ENCODE peak calls at places on chromosomes 11 and 22, in four cellular contexts. W is mesenchymal stem cell, P is right cardiac atrium, B is small intestine. S is an unnamed sample. For H3K9me3, the result is how much of the 10 kb centered on the place peaks cover.

GRCh38 chr11:8317164-8317563 is 53.5 kb upstream of the LMO1 start:
- DNase-seq in P (no peak), W (no peak), B (no peak), S (no peak)

GRCh38 chr11:130202818-130203671 is 43.5 kb downstream of the ST14 start:
- DNase-seq in B (no peak), W (no peak), P (no peak), S (no peak)

GRCh38 chr11:10454902-10455631 is at the start of gene AMPD3:
- DNase-seq in W (peak), P (no peak), B (peak), S (no peak)

GRCh38 chr22:50190182-50190951 is 4.7 kb downstream of the TRABD start:
- DNase-seq in P (peak), B (peak), W (peak), S (peak)

GRCh38 chr11:2383823-2384722 is 7.0 kb downstream of the CD81 start:
- DNase-seq in W (no peak), P (peak), B (peak), S (peak)

GRCh38 chr11:36465449-36466163 is 44.5 kb downstream of the TRAF6 start:
- DNase-seq in W (peak), P (no peak), B (no peak), S (no peak)

GRCh38 chr11:70611166-70611565 is 212.8 kb downstream of the CTTN start:
- DNase-seq in B (peak), P (no peak), W (no peak), S (no peak)

GRCh38 chr11:69471329-69472052 is 10.0 kb upstream of the LINC01488 start:
- DNase-seq in W (no peak), P (peak), B (no peak), S (no peak)

GRCh38 chr11:74312321-74312720 is 881 bp upstream of the P4HA3 start:
- DNase-seq in P (no peak), W (no peak), B (no peak), S (no peak)

GRCh38 chr11:125315088-125315740 is 150.7 kb downstream of the PKNOX2 start:
- DNase-seq in B (peak), W (peak), P (peak), S (peak)

GRCh38 chr11:60953781-60954180 is 1.8 kb upstream of the SLC15A3 start:
- DNase-seq in W (peak), P (no peak), B (no peak), S (no peak)

GRCh38 chr22:17566776-17567175 is 3.5 kb downstream of the SLC25A18 start:
- DNase-seq in B (no peak), P (no peak), W (no peak), S (no peak)

GRCh38 chr11:47259178-47259977 is 1.6 kb downstream of the NR1H3 start:
- DNase-seq in W (peak), P (no peak), B (peak), S (peak)

GRCh38 chr11:1926156-1927031 is 6.9 kb downstream of the TNNT3 start:
- DNase-seq in B (no peak), W (no peak), P (peak), S (no peak)

GRCh38 chr11:111733009-111733408 is 33.2 kb downstream of the PPP2R1B start:
- DNase-seq in W (peak), B (no peak), P (peak), S (peak)

GRCh38 chr22:19687561-19688300 is 26.6 kb upstream of the SEPTIN5 start:
- DNase-seq in B (peak), P (no peak), W (no peak), S (no peak)

GRCh38 chr11:64078294-64078693 is 42.6 kb downstream of the FLRT1 start:
- DNase-seq in P (no peak), W (no peak), B (no peak), S (no peak)

GRCh38 chr11:89405629-89406028 is 85.5 kb downstream of the NOX4 start:
- DNase-seq in P (no peak), B (no peak), W (peak), S (no peak)

GRCh38 chr11:86606849-86607481 is 65.5 kb downstream of the ME3 start:
- DNase-seq in W (peak), P (no peak), B (no peak), S (no peak)

GRCh38 chr11:18115360-18116127 is 9.7 kb upstream of the SAAL1 start:
- DNase-seq in W (peak), B (peak), P (no peak), S (peak)

GRCh38 chr11:59187587-59187986 is 15.7 kb downstream of the DTX4 start:
- DNase-seq in P (peak), B (peak), W (peak), S (peak)

GRCh38 chr11:27904358-27905055 is 203.4 kb downstream of the KIF18A start:
- DNase-seq in P (no peak), W (peak), B (no peak), S (no peak)

GRCh38 chr22:31929126-31929928 is 15.0 kb upstream of the YWHAH start:
- DNase-seq in B (no peak), P (peak), W (peak), S (no peak)

GRCh38 chr11:43315966-43316365 is 4.2 kb downstream of the API5 start:
- DNase-seq in B (no peak), P (no peak), W (no peak), S (no peak)

GRCh38 chr22:25572708-25573161 is 8.3 kb downstream of the GRK3 start:
- DNase-seq in W (no peak), P (no peak), B (no peak), S (no peak)

GRCh38 chr22:47569389-47570299 is 807.2 kb downstream of the TBC1D22A start:
- DNase-seq in B (no peak), W (no peak), P (no peak), S (no peak)
- H3K9me3 ChIP-seq in B (under half), W (under half), P (under half), S (under half)

DNA sequence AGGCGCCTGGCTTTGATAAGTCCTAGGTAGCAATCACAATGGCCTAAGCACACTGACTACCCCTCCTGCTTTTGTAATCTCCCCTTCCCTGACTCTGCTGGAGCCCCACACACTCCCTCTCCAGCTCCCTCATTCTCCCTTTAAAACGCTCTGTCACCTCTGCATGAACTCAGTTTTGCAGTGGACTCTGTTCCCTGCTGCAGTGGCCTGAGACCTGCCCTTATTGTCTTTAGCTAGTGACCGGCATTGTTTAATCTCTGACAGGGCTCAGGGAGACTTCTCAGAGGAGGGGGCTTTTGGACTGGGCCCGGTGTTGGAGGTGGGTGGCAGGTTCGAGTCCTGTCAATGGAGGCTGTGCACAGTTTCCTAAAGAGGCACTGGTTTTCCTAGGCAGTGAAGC is 507.2 kb downstream of the TBC1D22A start:
- DNase-seq in P (no peak), B (no peak), W (no peak), S (no peak)
- H3K9me3 ChIP-seq in P (under half), B (under half), W (under half), S (under half)

GRCh38 chr11:98545544-98546175 is 475.1 kb upstream of the CNTN5 start:
- DNase-seq in W (no peak), P (no peak), B (no peak), S (no peak)
- H3K9me3 ChIP-seq in W (under half), P (under half), B (under half), S (under half)

GRCh38 chr22:33519140-33519973 is 400.9 kb downstream of the LARGE1 start:
- DNase-seq in B (peak), W (peak), P (no peak), S (peak)
- H3K9me3 ChIP-seq in B (under half), W (under half), P (under half), S (under half)

GRCh38 chr11:131966667-131967066 is 596.3 kb downstream of the NTM start:
- DNase-seq in B (no peak), W (no peak), P (no peak), S (no peak)
- H3K9me3 ChIP-seq in B (under half), W (under half), P (under half), S (under half)

GRCh38 chr11:316031-316701 is 2.3 kb downstream of the IFITM1 start:
- DNase-seq in B (no peak), W (peak), P (peak), S (peak)
- H3K9me3 ChIP-seq in B (under half), W (under half), P (under half), S (under half)

GRCh38 chr11:97963528-97964331 is 1057.0 kb upstream of the CNTN5 start:
- DNase-seq in W (peak), B (no peak), P (no peak), S (no peak)

GRCh38 chr11:97965849-97966646 is 1054.7 kb upstream of the CNTN5 start:
- DNase-seq in P (no peak), W (peak), B (no peak), S (no peak)

GRCh38 chr11:97964332-97965004 is 1056.3 kb upstream of the CNTN5 start:
- DNase-seq in P (no peak), W (no peak), B (no peak), S (no peak)

GRCh38 chr11:97966901-97967300 is 1053.8 kb upstream of the CNTN5 start:
- DNase-seq in B (no peak), P (no peak), W (no peak), S (no peak)

GRCh38 chr11:97968071-97968470 is 1052.7 kb upstream of the CNTN5 start:
- DNase-seq in P (no peak), B (no peak), W (no peak), S (no peak)
- H3K9me3 ChIP-seq in P (under half), B (under half), W (under half), S (under half)

GRCh38 chr11:91470656-91471055 is 754.0 kb upstream of the FAT3 start:
- DNase-seq in P (no peak), B (no peak), W (no peak), S (no peak)
- H3K9me3 ChIP-seq in P (under half), B (under half), W (under half), S (under half)

S was measured in heart right ventricle.